ENCODE peak calls at places on chromosomes 4 and X, in four cellular contexts. R is GM23248, O is hepatocyte, I is endothelial cell of umbilical vein. M is an unnamed sample.

GRCh38 chr4:2591189-2591588 is 54.7 kb downstream of the FAM193A start:
- DNase-seq in R (peak; percentile 3), O (no peak), I (peak; percentile 31), M (no peak)

GRCh38 chr4:90503677-90504076 is 376.5 kb downstream of the CCSER1 start:
- DNase-seq in R (no peak), O (no peak), I (no peak), M (no peak)

GRCh38 chr4:154838694-154839093 is 57.6 kb downstream of the RBM46 start:
- DNase-seq in R (no peak), O (peak; percentile 11), I (no peak), M (no peak)

GRCh38 chr4:21898101-21898500 is 50.5 kb downstream of the KCNIP4 start:
- DNase-seq in R (no peak), O (no peak), I (no peak), M (no peak)

GRCh38 chrX:47579537-47579936 is 2.7 kb upstream of the TIMP1 start:
- DNase-seq in R (peak; percentile 86), O (peak; percentile 4), I (peak; percentile 56), M (no peak)

GRCh38 chrX:135741192-135741715 is 26.7 kb downstream of the CT45A3 start:
- DNase-seq in R (no peak), O (no peak), I (no peak), M (no peak)

GRCh38 chr4:185834778-185835177 is 22.8 kb upstream of the SORBS2 start:
- DNase-seq in R (no peak), O (no peak), I (no peak), M (no peak)

GRCh38 chr4:24595662-24596061 is 11.3 kb upstream of the DHX15 start:
- DNase-seq in R (no peak), O (no peak), I (no peak), M (peak; percentile 19)

GRCh38 chr4:13921805-13922204 is 294.3 kb upstream of the BOD1L1 start:
- DNase-seq in R (peak; percentile 69), O (peak; percentile 17), I (no peak), M (no peak)

GRCh38 chrX:10725071-10725470 is 104.7 kb upstream of the MID1 start:
- DNase-seq in R (no peak), O (no peak), I (peak; percentile 2), M (no peak)

GRCh38 chr4:161121451-161121850 is 1042.3 kb downstream of the FSTL5 start:
- DNase-seq in R (no peak), O (no peak), I (no peak), M (no peak)

GRCh38 chrX:124127496-124127895 is 166.0 kb downstream of the STAG2 start:
- DNase-seq in R (no peak), O (no peak), I (no peak), M (no peak)

GRCh38 chr4:3767569-3768288 is 1.5 kb downstream of the ADRA2C start:
- DNase-seq in R (no peak), O (peak; percentile 60), I (no peak), M (no peak)
- TF ChIP-seq EZH2 in R (no peak), O (peak; percentile 53), I (peak; percentile 48), M (no peak)

DNA sequence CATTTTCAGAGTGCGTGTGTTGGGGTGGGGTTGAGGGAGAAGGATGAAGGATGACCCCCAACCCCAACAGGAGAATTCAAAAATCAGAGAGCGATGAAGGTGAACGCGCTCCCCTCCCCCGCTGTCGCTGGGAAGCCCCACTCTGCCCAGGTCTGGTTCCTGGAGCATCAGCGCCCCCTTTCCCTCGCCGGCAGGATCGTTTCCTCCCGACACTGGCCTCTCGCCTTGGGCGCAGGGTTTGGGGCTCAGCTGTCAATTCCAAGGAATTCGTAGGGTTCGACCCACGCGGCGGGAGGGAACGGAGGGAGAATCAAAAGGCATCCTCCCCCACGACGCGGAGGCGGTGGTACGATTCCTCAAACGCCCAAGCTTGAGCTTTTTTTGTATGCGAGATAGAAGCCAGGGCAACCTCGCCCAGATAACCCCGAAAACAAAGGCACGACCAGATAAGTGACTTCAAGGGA is 997 bp upstream of the PDGFRA start:
- DNase-seq in R (peak; percentile 91), O (peak; percentile 91), I (no peak), M (peak; percentile 21)
- TF ChIP-seq EZH2 in R (no peak), O (no peak), I (no peak), M (no peak)

GRCh38 chr4:88591787-88592599 is at the start of gene HERC3:
- DNase-seq in R (peak; percentile 95), O (peak; percentile 95), I (peak; percentile 93), M (peak; percentile 59)

GRCh38 chr4:88597970-88598369 is 5.7 kb downstream of the HERC3 start:
- DNase-seq in R (no peak), O (no peak), I (no peak), M (no peak)

GRCh38 chr4:88587285-88587684 is 5.0 kb upstream of the HERC3 start:
- DNase-seq in R (no peak), O (no peak), I (no peak), M (no peak)

GRCh38 chr4:88592600-88593448 is 544 bp downstream of the HERC3 start:
- DNase-seq in R (peak; percentile 93), O (peak; percentile 91), I (peak; percentile 76), M (peak; percentile 77)
- TF ChIP-seq EZH2 in R (no peak), O (no peak), I (no peak), M (no peak)

DNA sequence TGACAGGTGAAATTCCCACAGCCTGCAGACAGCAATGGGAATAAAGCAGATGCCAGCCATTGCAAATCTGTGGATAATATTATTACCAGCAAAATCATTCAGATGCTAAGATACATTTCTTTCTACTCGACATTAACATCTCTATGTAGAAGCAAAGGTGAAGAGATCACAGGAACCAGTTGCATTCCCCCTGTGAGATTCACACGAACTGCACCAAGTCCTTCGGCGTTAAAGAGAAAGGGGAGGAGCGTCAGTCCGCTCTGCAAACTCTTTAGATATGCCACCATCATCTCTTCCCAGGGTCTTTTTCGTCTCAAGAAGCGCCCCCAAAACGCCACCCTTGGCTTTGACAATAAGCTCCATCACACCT is 1.9 kb downstream of the NEUROG2 start:
- DNase-seq in R (no peak), O (no peak), I (no peak), M (no peak)
- TF ChIP-seq EZH2 in R (no peak), O (no peak), I (no peak), M (no peak)

GRCh38 chrX:118612290-118612689 is 115.1 kb upstream of the IL13RA1 start:
- DNase-seq in R (no peak), O (no peak), I (no peak), M (no peak)

GRCh38 chrX:118615141-118615540 is 112.3 kb upstream of the IL13RA1 start:
- DNase-seq in R (no peak), O (no peak), I (no peak), M (no peak)

DNA sequence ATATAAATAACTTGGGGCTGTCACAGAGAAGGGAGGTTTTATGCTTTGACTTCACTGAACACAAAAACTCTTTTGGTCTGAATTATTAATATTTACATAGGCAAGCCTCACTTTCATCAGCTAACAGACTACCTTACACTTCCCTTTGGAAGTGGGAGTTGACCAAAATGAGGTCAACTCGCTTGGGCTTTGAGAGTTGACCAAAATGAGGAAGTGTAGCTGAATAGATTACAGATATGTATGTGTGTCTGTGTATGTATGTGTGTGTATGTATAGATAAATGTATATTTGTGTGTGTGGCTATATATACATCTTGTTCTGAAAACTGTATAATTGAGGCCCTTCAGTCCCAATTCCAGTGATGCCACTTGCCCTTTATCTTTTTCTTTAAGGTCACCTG is 113.3 kb upstream of the IL13RA1 start:
- DNase-seq in R (no peak), O (no peak), I (no peak), M (no peak)
- TF ChIP-seq EZH2 in R (no peak), O (no peak), I (no peak), M (no peak)

DNA sequence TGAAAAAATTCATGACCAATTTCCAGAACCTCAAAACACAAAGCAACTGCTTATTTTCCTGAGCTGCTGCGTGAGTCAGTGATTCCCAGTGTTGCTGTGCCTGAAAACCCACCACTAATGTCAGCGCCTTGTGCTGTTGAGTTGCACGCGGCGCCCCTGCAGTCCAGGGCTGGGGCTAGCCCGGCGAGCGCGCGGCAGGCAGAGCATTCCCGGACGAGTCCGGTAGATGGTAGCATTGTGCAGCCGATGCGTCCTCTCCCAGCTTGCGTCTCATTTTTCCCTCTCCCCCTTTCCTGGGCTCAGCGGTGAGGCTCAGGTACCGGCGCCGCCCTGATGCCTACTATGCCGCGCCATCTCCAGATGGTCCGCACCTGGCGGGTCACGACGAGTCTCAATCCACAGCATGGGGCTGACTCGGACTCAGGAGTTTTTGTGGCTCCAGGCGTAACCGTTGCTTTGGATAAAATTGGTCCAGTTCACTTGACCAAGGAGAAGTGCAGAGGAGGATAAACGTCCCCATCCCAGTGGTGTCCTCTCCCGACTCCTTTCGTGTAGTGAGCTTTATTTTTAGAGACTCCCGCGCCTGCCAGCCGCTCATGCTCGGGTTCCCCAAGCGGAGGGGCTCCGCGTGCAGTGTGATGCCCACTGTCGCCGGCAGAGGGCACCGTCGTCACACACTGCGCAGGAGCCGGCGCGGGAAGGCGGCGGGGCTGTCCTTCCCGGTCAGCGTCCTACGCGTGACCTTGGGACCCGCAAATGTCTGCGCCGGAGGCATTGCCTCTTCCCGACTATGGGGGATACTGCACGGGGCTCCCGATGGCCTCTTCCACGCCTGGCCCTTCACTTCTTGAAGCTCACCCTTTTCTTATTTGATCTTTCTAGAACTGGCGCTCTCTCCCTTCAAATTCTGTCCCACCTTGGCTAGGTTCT is 53.6 kb upstream of the IGFBP7 start:
- DNase-seq in R (peak; percentile 90), O (peak; percentile 91), I (peak; percentile 95), M (peak; percentile 39)
- TF ChIP-seq EZH2 in R (no peak), O (no peak), I (peak; percentile 47), M (no peak)

GRCh38 chrX:137052641-137053235 is 18.9 kb upstream of the GPR101 start:
- DNase-seq in R (peak; percentile 20), O (no peak), I (no peak), M (no peak)
- TF ChIP-seq EZH2 in R (no peak), O (peak; percentile 52), I (no peak), M (no peak)

GRCh38 chrX:72306085-72306801 is 529 bp upstream of the CITED1 start:
- DNase-seq in R (peak; percentile 32), O (no peak), I (no peak), M (no peak)

GRCh38 chrX:72308209-72308565 is 2.5 kb upstream of the CITED1 start:
- DNase-seq in R (no peak), O (no peak), I (no peak), M (no peak)

GRCh38 chrX:72308566-72309296 is 3.0 kb upstream of the CITED1 start:
- DNase-seq in R (peak; percentile 68), O (peak; percentile 69), I (peak; percentile 63), M (no peak)

GRCh38 chrX:72306851-72307645 is 1.3 kb upstream of the CITED1 start:
- DNase-seq in R (peak; percentile 72), O (peak; percentile 48), I (peak; percentile 64), M (peak; percentile 52)

DNA sequence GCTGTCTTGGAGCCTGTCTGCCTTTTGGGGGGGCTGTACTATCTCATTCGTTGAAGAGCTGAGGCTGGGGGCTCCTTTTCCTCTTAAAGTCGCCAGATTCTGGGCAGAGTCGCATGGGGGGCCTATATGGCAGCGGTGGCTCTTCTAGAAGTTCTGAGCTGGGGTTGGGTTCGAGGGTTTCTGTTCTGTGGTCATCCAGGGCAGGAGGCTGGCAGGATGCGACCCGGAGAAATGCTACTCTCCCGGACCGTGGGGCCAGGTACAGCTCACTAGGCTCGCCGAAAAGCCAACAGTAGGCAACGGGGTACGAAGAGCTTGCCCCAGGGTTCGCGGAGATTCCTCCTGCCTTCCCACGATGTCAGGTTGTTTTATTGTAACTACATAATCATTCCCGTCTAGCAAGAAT is 1.9 kb upstream of the CITED1 start:
- DNase-seq in R (peak; percentile 5), O (no peak), I (no peak), M (no peak)
- TF ChIP-seq EZH2 in R (no peak), O (no peak), I (peak; percentile 28), M (no peak)

M was measured in PC-9.